ENCODE peak calls at places on chromosomes 3 and 15, in five cellular contexts. S, L, U, F and B are unnamed samples.

GRCh38 chr15:80514071-80514780 is 110.0 kb downstream of the ARNT2 start:
- DNase-seq in S (no peak), F (no peak), L (no peak), U (no peak), B (no peak)

GRCh38 chr3:133330043-133330442 is 69.8 kb upstream of the BFSP2 start:
- DNase-seq in F (no peak), L (no peak), U (peak), S (no peak), B (no peak)

GRCh38 chr3:133531981-133532380 is 41.5 kb upstream of the CDV3 start:
- DNase-seq in L (no peak), F (no peak), S (no peak), U (no peak), B (no peak)

GRCh38 chr3:102182162-102182561 is 252.7 kb upstream of the ZPLD1 start:
- DNase-seq in F (peak), S (no peak), U (no peak), L (no peak), B (no peak)

GRCh38 chr15:90571063-90571541 is 41.4 kb downstream of the CRTC3 start:
- DNase-seq in L (no peak), S (no peak), F (peak), U (no peak), B (peak)

GRCh38 chr3:10950476-10951294 is 41.9 kb upstream of the SLC6A1 start:
- DNase-seq in L (no peak), U (peak), S (peak), F (peak), B (peak)

GRCh38 chr3:195034101-195034500 is 236.9 kb downstream of the XXYLT1 start:
- DNase-seq in F (no peak), S (no peak), U (no peak), L (no peak), B (no peak)

GRCh38 chr3:140249188-140249587 is 314.2 kb downstream of the CLSTN2 start:
- DNase-seq in F (no peak), L (no peak), U (no peak), S (no peak), B (no peak)

GRCh38 chr15:44295909-44296420 is 7.4 kb downstream of the GOLM2 start:
- DNase-seq in S (no peak), F (peak), L (no peak), U (no peak), B (no peak)

GRCh38 chr3:66487475-66487874 is 13.3 kb downstream of the LRIG1 start:
- DNase-seq in F (no peak), S (no peak), L (no peak), U (no peak), B (no peak)

GRCh38 chr15:55106155-55106554 is 90.6 kb downstream of the RSL24D1 start:
- DNase-seq in S (no peak), F (peak), L (no peak), U (no peak), B (no peak)

GRCh38 chr15:70507772-70508351 is 255.5 kb downstream of the UACA start:
- DNase-seq in S (peak), F (no peak), U (no peak), L (no peak), B (no peak)

GRCh38 chr3:58528629-58529028 is 8.4 kb downstream of the ACOX2 start:
- DNase-seq in L (no peak), F (no peak), U (peak), S (no peak), B (no peak)

GRCh38 chr3:57805674-57806073 is 49.6 kb downstream of the SLMAP start:
- DNase-seq in U (no peak), S (no peak), L (no peak), F (peak), B (peak)

GRCh38 chr3:146277953-146278631 is 27.2 kb upstream of the PLSCR4 start:
- DNase-seq in U (no peak), L (no peak), F (no peak), S (peak), B (no peak)

GRCh38 chr3:42605550-42606173 is 5.2 kb downstream of the NKTR start:
- DNase-seq in L (no peak), U (no peak), F (peak), S (peak), B (no peak)

GRCh38 chr3:178856804-178857203 is 214.8 kb downstream of the ZMAT3 start:
- DNase-seq in U (no peak), F (no peak), L (no peak), S (no peak), B (no peak)

GRCh38 chr15:89177633-89178306 is 43.6 kb downstream of the RLBP1 start:
- DNase-seq in S (peak), U (peak), F (peak), L (peak), B (peak)

GRCh38 chr3:52787672-52788625 is 6.6 kb upstream of the ITIH3 start:
- DNase-seq in F (no peak), S (peak), U (no peak), L (no peak), B (no peak)

GRCh38 chr15:29449136-29449535 is 179.5 kb upstream of the NSMCE3 start:
- DNase-seq in U (no peak), F (peak), L (no peak), S (no peak), B (no peak)

GRCh38 chr3:27521179-27521871 is 37.1 kb upstream of the SLC4A7 start:
- DNase-seq in L (no peak), U (no peak), F (no peak), S (peak), B (no peak)

GRCh38 chr3:55607175-55607574 is 120.1 kb upstream of the WNT5A start:
- DNase-seq in F (no peak), S (no peak), L (no peak), U (no peak), B (no peak)

GRCh38 chr3:30112904-30113484 is 493.4 kb upstream of the TGFBR2 start:
- DNase-seq in L (no peak), F (no peak), U (no peak), S (peak), B (peak)

GRCh38 chr3:115071611-115072010 is 75.5 kb downstream of the ZBTB20 start:
- DNase-seq in L (no peak), F (no peak), S (no peak), U (no peak), B (no peak)

GRCh38 chr3:101635345-101635744 is 41.6 kb downstream of the ZBTB11 start:
- DNase-seq in U (no peak), L (no peak), F (peak), S (no peak), B (no peak)

GRCh38 chr3:61031503-61031902 is 219.7 kb downstream of the FHIT start:
- DNase-seq in F (no peak), U (no peak), L (no peak), S (peak), B (no peak)

GRCh38 chr3:30102372-30102771 is 504.0 kb upstream of the TGFBR2 start:
- DNase-seq in F (no peak), L (no peak), S (no peak), U (no peak), B (no peak)

GRCh38 chr3:157231071-157231470 is 71.1 kb upstream of the CCNL1 start:
- DNase-seq in S (no peak), F (no peak), L (no peak), U (no peak), B (no peak)

GRCh38 chr3:123692671-123693070 is 107.8 kb upstream of the HACD2 start:
- DNase-seq in U (no peak), S (no peak), L (no peak), F (no peak), B (no peak)

GRCh38 chr3:94066829-94067470 is 4.1 kb downstream of the NSUN3 start:
- DNase-seq in F (no peak), U (no peak), S (no peak), L (no peak), B (no peak)

GRCh38 chr3:181040030-181040429 is 50.5 kb upstream of the DNAJC19 start:
- DNase-seq in U (no peak), F (no peak), S (peak), L (no peak), B (no peak)

GRCh38 chr3:177758131-177758530 is 560.8 kb upstream of the TBL1XR1 start:
- DNase-seq in S (no peak), U (no peak), L (no peak), F (no peak), B (no peak)

GRCh38 chr3:52245322-52246263 is at the start of gene PPM1M:
- DNase-seq in U (peak), F (peak), S (no peak), L (no peak), B (no peak)

GRCh38 chr15:39582977-39583585 is 2.2 kb downstream of the THBS1 start:
- DNase-seq in S (no peak), L (no peak), F (no peak), U (no peak), B (no peak)

GRCh38 chr15:90264649-90265048 is 823 bp upstream of the NGRN start:
- DNase-seq in L (no peak), F (no peak), S (peak), U (no peak), B (no peak)

GRCh38 chr3:4719011-4719649 is 226.0 kb downstream of the ITPR1 start:
- DNase-seq in L (no peak), S (no peak), F (no peak), U (no peak), B (no peak)

GRCh38 chr3:7684193-7684592 is 817.4 kb upstream of the LMCD1 start:
- DNase-seq in F (no peak), U (no peak), L (no peak), S (no peak), B (no peak)

GRCh38 chr3:136070953-136071949 is 105.7 kb downstream of the PPP2R3A start:
- DNase-seq in U (no peak), L (no peak), S (no peak), F (peak), B (no peak)
- TF ChIP-seq MAX in U (no peak), L (no peak), S (no peak), F (no peak), B (no peak)

GRCh38 chr15:83287541-83288027 is 3.1 kb upstream of the BNC1 start:
- DNase-seq in L (no peak), F (no peak), S (no peak), U (no peak), B (no peak)
- TF ChIP-seq JUND in L (no peak), F (no peak), S (no peak), U (peak), B (no peak)

DNA sequence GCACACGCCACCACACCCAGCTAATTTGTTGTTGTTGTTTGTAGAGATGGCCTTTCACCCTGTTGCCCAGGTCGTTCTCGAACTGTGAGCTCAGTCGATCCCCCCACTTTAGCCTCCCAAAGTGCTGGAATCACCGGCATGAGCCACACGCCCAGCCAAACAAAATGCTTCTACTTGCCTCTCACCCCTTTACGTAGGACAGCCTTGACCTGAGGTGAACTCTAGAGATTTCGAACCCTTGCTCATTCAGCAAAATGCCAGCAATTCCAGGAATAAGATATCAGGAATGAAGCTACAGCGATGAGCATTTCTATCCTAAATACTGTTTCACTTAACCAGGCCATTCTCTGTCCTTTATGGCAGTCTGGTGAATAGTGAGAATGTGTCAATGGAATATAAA is 135.0 kb downstream of the LRRK1 start:
- DNase-seq in S (no peak), U (no peak), F (no peak), L (no peak), B (no peak)
- TF ChIP-seq SIN3A in S (no peak), U (no peak), F (no peak), L (no peak), B (no peak)

GRCh38 chr3:172031957-172032356 is 7.4 kb upstream of the FNDC3B start:
- DNase-seq in S (no peak), U (no peak), L (no peak), F (peak), B (no peak)

GRCh38 chr3:172036541-172037215 is 2.7 kb upstream of the FNDC3B start:
- DNase-seq in F (peak), U (no peak), S (no peak), L (no peak), B (no peak)

GRCh38 chr3:172029425-172030128 is 9.8 kb upstream of the FNDC3B start:
- DNase-seq in F (peak), S (no peak), U (no peak), L (no peak), B (no peak)

GRCh38 chr3:172034786-172035685 is 4.3 kb upstream of the FNDC3B start:
- DNase-seq in U (peak), F (peak), S (no peak), L (no peak), B (peak)

GRCh38 chr3:172033392-172033791 is 6.0 kb upstream of the FNDC3B start:
- DNase-seq in L (no peak), F (no peak), U (no peak), S (no peak), B (no peak)
- TF ChIP-seq MAX in L (no peak), F (no peak), U (no peak), S (no peak), B (no peak)

GRCh38 chr3:45124379-45124778 is 21.8 kb downstream of the CDCP1 start:
- DNase-seq in U (no peak), L (no peak), F (no peak), S (no peak), B (no peak)

GRCh38 chr3:45120615-45121158 is 25.5 kb downstream of the CDCP1 start:
- DNase-seq in S (peak), L (no peak), U (no peak), F (no peak), B (no peak)

GRCh38 chr3:45124956-45125355 is 21.2 kb downstream of the CDCP1 start:
- DNase-seq in U (no peak), L (no peak), S (no peak), F (no peak), B (no peak)

GRCh38 chr3:45123841-45124269 is 22.3 kb downstream of the CDCP1 start:
- DNase-seq in F (no peak), L (no peak), U (no peak), S (no peak), B (peak)

DNA sequence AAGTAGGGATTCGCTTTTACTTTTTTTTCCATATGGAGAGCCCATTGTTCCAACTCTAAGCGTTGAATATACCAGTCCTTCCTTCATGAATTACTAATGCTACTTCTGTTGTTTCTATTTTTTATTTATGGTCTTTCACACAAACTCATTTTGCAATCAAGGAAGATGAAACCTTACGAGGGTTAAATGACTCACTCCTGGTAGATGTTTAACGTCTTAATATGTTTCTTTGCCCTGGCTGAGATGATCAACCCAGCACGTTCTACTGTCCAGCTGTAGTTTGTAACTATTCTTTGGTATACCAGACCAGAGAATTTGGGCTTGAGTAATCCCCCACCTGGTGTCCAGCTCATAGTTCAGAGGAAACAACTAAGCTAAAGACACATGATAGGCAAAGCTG is 23.1 kb downstream of the CDCP1 start:
- DNase-seq in L (peak), S (no peak), U (no peak), F (no peak), B (no peak)
- TF ChIP-seq JUND in L (peak), S (no peak), U (peak), F (no peak), B (no peak)

DNA sequence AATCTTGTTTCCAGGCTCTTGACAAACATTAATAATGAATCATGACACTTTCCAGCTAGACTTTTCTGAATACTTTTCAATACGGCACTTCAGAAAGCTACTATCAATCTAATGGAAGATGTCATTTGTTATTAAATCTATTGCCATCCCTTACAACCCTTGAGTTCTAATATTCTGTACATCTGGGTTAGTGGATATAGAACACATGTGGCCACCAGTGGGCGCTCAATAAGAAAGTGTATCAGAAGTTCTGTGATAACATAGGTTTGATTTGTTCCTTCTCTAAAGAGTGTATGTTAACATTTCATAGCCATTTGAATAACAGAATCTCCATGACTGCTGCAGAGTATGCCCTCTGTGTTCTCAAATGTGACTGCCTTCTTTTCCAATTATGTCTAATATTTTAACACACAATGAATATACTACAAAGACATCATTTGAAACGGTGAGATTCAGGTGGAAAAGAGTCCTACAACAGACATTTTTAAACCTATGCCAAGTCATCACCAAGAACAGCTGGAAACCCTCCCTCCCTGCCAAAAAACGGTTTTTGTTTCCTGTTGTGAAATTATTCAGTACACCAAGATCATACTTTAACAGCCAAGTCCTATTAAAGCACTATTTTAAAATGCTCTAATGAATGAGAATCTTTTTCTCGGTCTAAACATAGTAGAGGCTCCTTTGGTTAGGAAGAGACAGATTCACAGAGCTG is 22.2 kb downstream of the ALDH1A2 start:
- DNase-seq in L (no peak), U (no peak), F (peak), S (peak), B (peak)
- TF ChIP-seq SIN3A in L (no peak), U (no peak), F (no peak), S (no peak), B (no peak)

GRCh38 chr15:67072951-67073350 is 7.5 kb downstream of the SMAD3 start:
- DNase-seq in L (no peak), U (no peak), F (no peak), S (no peak), B (no peak)

GRCh38 chr15:67074886-67075229 is 9.5 kb downstream of the SMAD3 start:
- DNase-seq in L (no peak), F (no peak), U (no peak), S (no peak), B (no peak)

GRCh38 chr15:67079361-67079760 is 14.0 kb downstream of the SMAD3 start:
- DNase-seq in L (no peak), S (no peak), F (no peak), U (no peak), B (no peak)

GRCh38 chr15:67077641-67078215 is 12.3 kb downstream of the SMAD3 start:
- DNase-seq in F (no peak), U (no peak), L (no peak), S (no peak), B (no peak)

GRCh38 chr15:67076147-67076843 is 10.9 kb downstream of the SMAD3 start:
- DNase-seq in L (no peak), F (peak), S (no peak), U (no peak), B (peak)
- TF ChIP-seq MAX in L (no peak), F (peak), S (no peak), U (no peak), B (no peak)

DNA sequence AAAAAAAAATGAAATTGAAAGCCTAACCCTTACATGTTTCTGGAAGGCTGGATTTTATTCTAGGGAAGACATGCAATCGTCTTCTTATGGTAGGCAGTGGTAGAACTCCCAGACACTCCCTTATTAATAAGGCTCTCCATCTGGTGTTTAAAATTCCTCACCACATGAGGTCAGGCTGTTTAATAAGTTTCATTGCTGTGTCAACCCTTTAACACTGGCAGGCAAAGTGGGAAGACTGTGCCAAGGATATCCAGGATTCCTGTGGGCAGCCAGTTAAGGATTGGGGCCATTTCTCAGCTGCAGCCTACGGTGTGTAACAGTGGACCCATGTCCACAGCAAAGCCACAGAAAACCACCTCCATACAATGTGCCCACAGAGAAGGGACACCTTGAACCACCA is 225.5 kb upstream of the CHRM5 start:
- DNase-seq in L (no peak), F (no peak), S (no peak), U (no peak), B (no peak)
- TF ChIP-seq JUND in L (no peak), F (no peak), S (no peak), U (no peak), B (no peak)